ENCODE peak calls at places on chromosomes 13 and 19, in five cellular contexts. Z, K, W, B and M are unnamed samples.
A peak's percentile ranks its signal among the peaks of the same experiment; 100 is the strongest.

GRCh38 chr19:5593963-5594255 is 26.2 kb upstream of the TINCR start:
- DNase-seq in Z (no peak), K (no peak), W (no peak), B (no peak), M (no peak)

GRCh38 chr13:109145631-109146030 is 516.2 kb downstream of the MYO16 start:
- DNase-seq in B (peak; percentile 35), Z (peak; percentile 49), W (no peak), K (no peak), M (no peak)

GRCh38 chr13:107590556-107590955 is 624.8 kb downstream of the LIG4 start:
- DNase-seq in Z (no peak), K (no peak), W (no peak), B (no peak), M (no peak)

GRCh38 chr19:3459965-3460582 is 20.3 kb downstream of the SMIM24 start:
- DNase-seq in Z (no peak), B (peak; percentile 57), W (no peak), K (no peak), M (no peak)

GRCh38 chr19:5131031-5131865 is 162.3 kb downstream of the KDM4B start:
- DNase-seq in Z (no peak), K (no peak), B (no peak), W (no peak), M (no peak)

GRCh38 chr19:38617283-38617763 is 430 bp downstream of the MAP4K1 start:
- DNase-seq in W (no peak), K (no peak), B (no peak), Z (no peak), M (no peak)

GRCh38 chr13:104641309-104641708 is 1575.1 kb upstream of the SLC10A2 start:
- DNase-seq in K (no peak), W (no peak), B (no peak), Z (no peak), M (no peak)

GRCh38 chr13:79987761-79988160 is 353.2 kb downstream of the SPRY2 start:
- DNase-seq in Z (no peak), W (no peak), B (no peak), K (no peak), M (no peak)

GRCh38 chr13:30779608-30780007 is 44.3 kb downstream of the ALOX5AP start:
- DNase-seq in W (no peak), B (no peak), K (no peak), Z (no peak), M (no peak)

GRCh38 chr13:105763851-105764250 is 771.6 kb downstream of the EFNB2 start:
- DNase-seq in K (no peak), W (no peak), Z (no peak), B (no peak), M (no peak)

GRCh38 chr13:43792456-43792855 is 5.7 kb upstream of the ENOX1 start:
- DNase-seq in W (no peak), B (no peak), Z (no peak), K (no peak), M (no peak)

GRCh38 chr19:41796362-41796761 is at the start of gene CEACAM3:
- DNase-seq in K (no peak), W (no peak), B (no peak), Z (no peak), M (no peak)

GRCh38 chr13:33992891-33993336 is 175.0 kb downstream of the RFC3 start:
- DNase-seq in W (no peak), B (no peak), Z (no peak), K (no peak), M (no peak)

GRCh38 chr13:29936051-29936813 is 85.8 kb upstream of the UBL3 start:
- DNase-seq in W (no peak), K (no peak), B (no peak), Z (no peak), M (no peak)

GRCh38 chr19:55451163-55451521 is 8.0 kb upstream of the SHISA7 start:
- DNase-seq in B (no peak), K (no peak), W (no peak), Z (no peak), M (no peak)

GRCh38 chr13:99564389-99564788 is 63.1 kb downstream of the TM9SF2 start:
- DNase-seq in Z (no peak), W (no peak), B (no peak), K (no peak), M (no peak)

GRCh38 chr19:46697142-46697960 is 19.6 kb downstream of the PRKD2 start:
- DNase-seq in W (peak; percentile 97), Z (peak; percentile 82), B (peak; percentile 93), K (peak; percentile 86), M (peak; percentile 97)

GRCh38 chr19:54133957-54134590 is 3.5 kb upstream of the CNOT3 start:
- DNase-seq in B (no peak), W (no peak), K (no peak), Z (no peak), M (no peak)

GRCh38 chr13:74570834-74571233 is 436.6 kb upstream of the KLF12 start:
- DNase-seq in B (no peak), K (no peak), Z (no peak), W (no peak), M (no peak)

GRCh38 chr19:41373993-41374392 is 2.3 kb upstream of the TMEM91 start:
- DNase-seq in Z (no peak), B (peak; percentile 93), W (peak; percentile 85), K (peak; percentile 72), M (peak; percentile 91)

GRCh38 chr19:41575998-41576397 is at the start of gene CEACAM21:
- DNase-seq in B (no peak), K (peak; percentile 70), Z (no peak), W (peak; percentile 77), M (no peak)

GRCh38 chr19:9935409-9936062 is 779 bp downstream of the OLFM2 start:
- DNase-seq in K (no peak), B (no peak), Z (no peak), W (no peak), M (no peak)

GRCh38 chr13:76812971-76813691 is 73.1 kb downstream of the KCTD12 start:
- DNase-seq in K (peak; percentile 84), W (no peak), B (peak; percentile 30), Z (no peak), M (peak; percentile 85)

GRCh38 chr13:46057251-46058015 is 4.9 kb upstream of the ZC3H13 start:
- DNase-seq in K (no peak), B (no peak), W (no peak), Z (no peak), M (no peak)

GRCh38 chr13:24272452-24273161 is 36.8 kb upstream of the C1QTNF9 start:
- DNase-seq in K (no peak), Z (no peak), B (peak; percentile 52), W (peak; percentile 81), M (no peak)

GRCh38 chr13:24275041-24275440 is 34.3 kb upstream of the C1QTNF9 start:
- DNase-seq in K (no peak), B (peak; percentile 13), Z (no peak), W (no peak), M (no peak)

GRCh38 chr13:24273926-24274325 is 35.5 kb upstream of the C1QTNF9 start:
- DNase-seq in K (no peak), B (peak; percentile 15), Z (no peak), W (no peak), M (no peak)

GRCh38 chr13:24276310-24276709 is 33.1 kb upstream of the C1QTNF9 start:
- DNase-seq in K (no peak), B (no peak), Z (no peak), W (no peak), M (no peak)

DNA sequence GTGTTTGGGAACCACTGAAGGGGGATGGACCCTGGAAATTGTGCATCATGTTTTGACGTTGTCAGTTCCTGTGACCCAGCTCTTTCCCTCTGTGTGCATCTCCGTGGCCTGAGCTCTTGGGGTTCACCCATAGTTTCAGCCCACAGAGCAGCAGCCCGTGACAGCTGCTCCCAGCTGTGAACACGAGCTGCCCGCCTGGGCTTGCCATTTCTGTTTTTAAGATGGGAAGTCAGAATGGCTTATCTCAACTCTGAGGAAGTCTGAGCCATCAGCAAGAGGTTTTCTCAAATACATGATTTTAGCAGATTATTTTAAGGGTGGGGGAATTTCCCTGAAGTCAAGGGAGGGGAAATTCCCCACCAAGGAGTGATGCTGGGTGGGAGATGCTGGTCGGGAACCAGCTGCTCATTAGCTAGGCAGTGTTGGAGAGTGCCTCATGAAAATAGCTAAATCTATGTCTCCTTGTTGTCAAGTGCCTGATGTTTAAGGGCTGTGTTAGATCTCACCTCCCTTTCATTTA is 34.9 kb upstream of the C1QTNF9 start:
- DNase-seq in K (no peak), W (peak; percentile 71), B (peak; percentile 54), Z (no peak), M (no peak)
- H3K4me1 ChIP-seq in K (peaks cover 10% of the 10 kb centered on the region), W (peaks cover 58% of the 10 kb centered on the region), B (peaks cover 30% of the 10 kb centered on the region), Z (peaks cover 12% of the 10 kb centered on the region), M (peaks cover 40% of the 10 kb centered on the region)

GRCh38 chr19:35167251-35168119 is 12.9 kb downstream of the FXYD5 start:
- DNase-seq in B (no peak), K (no peak), W (peak; percentile 48), Z (no peak), M (no peak)
- H3K4me1 ChIP-seq in B (no peaks in the 10 kb centered on the region), K (no peaks in the 10 kb centered on the region), W (peaks cover 19% of the 10 kb centered on the region), Z (peaks cover 3% of the 10 kb centered on the region), M (peaks cover 24% of the 10 kb centered on the region)

GRCh38 chr19:11192957-11193939 is 4.1 kb downstream of the KANK2 start:
- DNase-seq in W (no peak), B (no peak), K (no peak), Z (no peak), M (no peak)
- H3K4me1 ChIP-seq in W (peaks cover 67% of the 10 kb centered on the region), B (peaks cover 25% of the 10 kb centered on the region), K (peaks cover 72% of the 10 kb centered on the region), Z (peaks cover 45% of the 10 kb centered on the region), M (peaks cover 70% of the 10 kb centered on the region)

GRCh38 chr13:60335531-60335930 is 61.5 kb upstream of the TDRD3 start:
- DNase-seq in W (no peak), B (no peak), K (no peak), Z (no peak), M (no peak)

GRCh38 chr13:60338754-60339153 is 58.3 kb upstream of the TDRD3 start:
- DNase-seq in K (no peak), W (no peak), B (no peak), Z (no peak), M (no peak)

GRCh38 chr13:60332682-60333081 is 64.3 kb upstream of the TDRD3 start:
- DNase-seq in B (no peak), Z (no peak), K (no peak), W (no peak), M (no peak)

GRCh38 chr13:60331249-60332012 is 65.6 kb upstream of the TDRD3 start:
- DNase-seq in W (no peak), Z (no peak), K (no peak), B (no peak), M (no peak)

GRCh38 chr13:60334310-60334709 is 62.7 kb upstream of the TDRD3 start:
- DNase-seq in Z (no peak), B (no peak), W (no peak), K (no peak), M (no peak)
- H3K4me1 ChIP-seq in Z (no peaks in the 10 kb centered on the region), B (no peaks in the 10 kb centered on the region), W (peaks cover 2% of the 10 kb centered on the region), K (no peaks in the 10 kb centered on the region), M (no peaks in the 10 kb centered on the region)